ENCODE peak calls at places on chromosomes 3 and 15, in ten cellular contexts. E, S, K, F, Y, O, G, J, C and Q are unnamed samples.

GRCh38 chr3:108221403-108221802 is 821 bp downstream of the IFT57 start:
- DNase-seq in S (no peak), F (no peak), O (peak; percentile 4), J (no peak), C (no peak), E (no peak), G (no peak), K (no peak), Y (no peak), Q (no peak)

GRCh38 chr3:132721479-132722164 is 587 bp downstream of the NPHP3 start:
- DNase-seq in K (peak; percentile 60), O (peak; percentile 62), E (peak; percentile 43), C (peak; percentile 63), G (peak; percentile 37), F (peak; percentile 76), Y (peak; percentile 76), S (peak; percentile 76), J (peak; percentile 65), Q (peak; percentile 42)

GRCh38 chr3:33211444-33211843 is 7.2 kb downstream of the SUSD5 start:
- DNase-seq in S (no peak), O (peak; percentile 88), E (no peak), F (peak; percentile 94), K (no peak), J (no peak), Y (peak; percentile 91), G (peak; percentile 85), C (peak; percentile 69), Q (peak; percentile 49)

GRCh38 chr3:53269888-53270880 is 14.4 kb upstream of the TKT start:
- DNase-seq in O (peak; percentile 96), S (peak; percentile 79), C (peak; percentile 99), K (peak; percentile 83), J (peak; percentile 82), Y (peak; percentile 98), E (peak; percentile 69), F (peak; percentile 97), G (peak; percentile 97), Q (peak; percentile 75)

GRCh38 chr3:31848921-31849320 is 132.1 kb downstream of the OSBPL10 start:
- DNase-seq in O (no peak), S (no peak), C (no peak), F (no peak), G (no peak), E (no peak), J (no peak), K (no peak), Y (no peak), Q (no peak)

GRCh38 chr15:65333863-65334262 is 29.4 kb downstream of the RNU5B-1 start:
- DNase-seq in E (no peak), J (no peak), K (no peak), G (no peak), C (no peak), S (no peak), F (no peak), O (no peak), Y (no peak), Q (no peak)

GRCh38 chr15:24394303-24394702 is 281.3 kb upstream of the NPAP1 start:
- DNase-seq in C (no peak), Y (no peak), G (no peak), F (no peak), O (no peak), K (no peak), S (no peak), E (no peak), J (no peak), Q (no peak)

GRCh38 chr3:69764861-69765260 is 25.6 kb downstream of the MITF start:
- DNase-seq in G (no peak), K (no peak), F (no peak), C (no peak), J (no peak), S (no peak), O (no peak), E (no peak), Y (peak; percentile 54), Q (no peak)

GRCh38 chr15:51493892-51494291 is 128.7 kb downstream of the DMXL2 start:
- DNase-seq in O (no peak), C (peak; percentile 32), S (no peak), G (no peak), F (peak; percentile 5), K (no peak), E (no peak), Y (peak; percentile 55), J (no peak), Q (peak; percentile 15)

GRCh38 chr3:63975705-63976104 is 47.6 kb downstream of the PSMD6 start:
- DNase-seq in J (no peak), O (peak; percentile 90), K (peak; percentile 55), C (peak; percentile 29), Y (peak; percentile 60), S (peak; percentile 66), F (peak; percentile 75), G (peak; percentile 70), E (peak; percentile 57), Q (no peak)

GRCh38 chr3:118817748-118818165 is 216.9 kb downstream of the IGSF11 start:
- DNase-seq in K (no peak), C (peak; percentile 60), J (peak; percentile 13), E (no peak), Y (peak; percentile 39), F (peak; percentile 54), O (peak; percentile 56), S (no peak), G (peak; percentile 4), Q (peak; percentile 43)

DNA sequence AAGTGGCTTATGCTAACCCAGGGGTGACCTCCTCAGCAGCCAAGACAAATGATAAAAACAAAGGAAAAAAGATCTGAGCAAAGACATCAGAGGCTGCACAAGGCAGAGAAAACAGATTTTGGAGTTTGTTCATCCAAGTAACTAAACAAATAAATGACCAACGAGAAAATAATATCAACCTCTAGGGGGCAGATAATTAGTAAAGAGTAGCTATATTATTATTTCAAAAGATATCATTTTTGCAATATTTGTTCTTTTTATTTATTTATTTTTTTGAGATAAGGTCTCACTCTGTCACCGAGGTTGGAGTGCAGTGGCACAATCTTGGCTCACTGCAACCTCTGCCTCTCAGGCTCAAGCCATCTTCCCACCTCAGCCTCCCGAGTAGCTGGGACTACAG is 101.8 kb downstream of the PCCB start:
- DNase-seq in C (no peak), F (no peak), K (no peak), G (no peak), J (no peak), S (no peak), O (no peak), Y (no peak), E (no peak), Q (no peak)
- TF ChIP-seq CTCF in C (no peak), F (no peak), K (no peak), G (no peak), J (peak; percentile 20), S (no peak), O (peak; percentile 21), Y (no peak), E (no peak), Q (no peak)

GRCh38 chr3:130894130-130894872 is 417 bp downstream of the ATP2C1 start:
- DNase-seq in G (no peak), J (peak; percentile 44), E (no peak), K (peak; percentile 27), F (peak; percentile 26), S (peak; percentile 49), C (no peak), O (no peak), Y (peak; percentile 32), Q (no peak)

GRCh38 chr3:130895690-130896089 is 1.8 kb downstream of the ATP2C1 start:
- DNase-seq in E (no peak), J (no peak), K (no peak), O (no peak), G (no peak), C (no peak), S (no peak), Y (no peak), F (no peak), Q (no peak)

GRCh38 chr3:130897316-130897715 is 3.4 kb downstream of the ATP2C1 start:
- DNase-seq in K (no peak), Y (peak; percentile 28), F (no peak), C (no peak), J (no peak), G (no peak), E (no peak), O (no peak), S (no peak), Q (no peak)

GRCh38 chr3:130894873-130895330 is 1.0 kb downstream of the ATP2C1 start:
- DNase-seq in F (peak; percentile 27), J (no peak), O (peak; percentile 23), G (no peak), C (no peak), S (no peak), E (no peak), Y (peak; percentile 26), K (no peak), Q (no peak)

DNA sequence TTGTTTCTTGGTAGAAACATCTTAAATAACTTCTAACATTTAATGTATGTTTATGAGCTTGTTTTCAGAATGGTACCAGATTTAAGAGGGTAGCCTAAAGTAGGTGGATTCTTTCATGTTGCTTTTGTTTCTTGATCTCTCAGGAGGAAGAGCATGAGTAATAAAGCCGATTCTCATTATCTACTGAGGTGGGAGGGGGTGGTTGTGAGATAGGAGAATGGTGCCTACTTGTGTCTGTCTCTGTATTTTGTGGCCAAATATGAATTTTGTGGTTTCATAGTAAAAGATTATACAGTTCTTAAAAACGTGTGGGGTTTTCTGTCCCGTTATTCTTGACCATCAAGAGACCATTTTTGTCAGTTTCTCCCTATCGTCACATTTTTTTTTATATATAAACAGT is 2.2 kb downstream of the ATP2C1 start:
- DNase-seq in J (no peak), O (no peak), K (no peak), E (no peak), C (no peak), S (no peak), Y (peak; percentile 29), G (no peak), F (no peak), Q (no peak)
- H3K4me3 ChIP-seq in J (no peak overlapping the region), O (no peak overlapping the region), K (no peak overlapping the region), E (no peak overlapping the region), C (peak overlapping the region; percentile 93), S (peak overlapping the region; percentile 83), Y (no peak overlapping the region), G (peak overlapping the region; percentile 73), F (peak overlapping the region; percentile 92), Q (no peak overlapping the region)

GRCh38 chr3:46293035-46293724 is 50.9 kb downstream of the CCR3 start:
- DNase-seq in G (no peak), O (no peak), E (no peak), K (no peak), C (no peak), J (no peak), F (no peak), Y (no peak), S (no peak), Q (no peak)
- TF ChIP-seq CTCF in G (no peak), O (no peak), E (no peak), K (no peak), C (no peak), J (no peak), F (no peak), Y (no peak), S (no peak), Q (no peak)

DNA sequence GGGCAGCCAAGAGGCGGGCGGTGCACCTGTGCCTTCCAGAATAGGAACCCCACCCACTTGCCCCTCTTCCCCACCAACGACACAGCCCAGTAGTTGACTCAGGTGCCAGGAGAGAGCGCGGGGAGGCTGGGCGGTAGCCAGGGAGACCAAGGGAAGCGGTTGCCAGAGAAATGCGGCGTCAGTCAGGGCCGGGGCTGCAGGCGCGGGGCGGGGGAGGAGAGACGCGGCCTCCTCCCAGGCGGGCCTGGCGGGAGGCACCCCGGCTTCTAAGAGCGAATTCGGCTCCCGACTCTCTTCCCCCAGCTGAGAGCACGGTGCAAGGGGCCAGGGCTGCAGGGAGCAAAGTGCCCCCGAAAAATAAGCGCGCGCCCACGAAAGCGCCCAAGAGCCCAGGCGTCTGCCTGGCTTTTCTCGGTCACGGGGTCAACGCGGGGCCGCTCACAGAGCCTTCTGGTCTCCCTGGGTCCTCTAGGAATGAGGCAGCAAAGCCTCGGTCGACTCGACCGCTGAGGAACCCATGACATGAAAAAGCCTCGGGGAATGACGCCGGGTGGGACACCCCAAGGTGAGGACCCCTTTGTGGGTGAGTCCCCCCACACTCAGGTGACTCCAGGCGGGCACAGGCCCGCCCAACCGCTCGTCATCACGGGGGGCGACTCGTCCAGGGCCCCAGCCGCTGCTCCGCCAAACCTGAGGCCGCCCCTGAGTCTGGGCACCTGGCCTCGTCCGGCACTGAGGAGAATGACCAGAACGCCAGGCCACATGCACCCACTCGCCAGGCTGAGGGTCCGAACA is 716 bp downstream of the CPEB1 start:
- DNase-seq in Y (no peak), O (no peak), C (no peak), E (no peak), G (no peak), F (no peak), S (peak; percentile 34), J (no peak), K (no peak), Q (no peak)
- H3K4me3 ChIP-seq in Y (peak overlapping the region; percentile 0), O (no peak overlapping the region), C (no peak overlapping the region), E (peak overlapping the region; percentile 66), G (no peak overlapping the region), F (no peak overlapping the region), S (peak overlapping the region; percentile 72), J (peak overlapping the region; percentile 69), K (peak overlapping the region; percentile 60), Q (no peak overlapping the region)